ENCODE peak calls at places on chromosomes 13 and 19, in five cellular contexts. V is body of pancreas, S is K562, E is right lobe of liver, F is pancreas. I is an unnamed sample. For H3K4me1, the result is how much of the 10 kb centered on the place peaks cover.

GRCh38 chr19:46474211-46474610 is 2.8 kb upstream of the PNMA8A start:
- DNase-seq in E (no peak), F (no peak), S (no peak), V (no peak), I (no peak)

GRCh38 chr19:13102666-13103584 is at the start of gene LYL1:
- DNase-seq in F (peak), V (no peak), S (peak), E (peak), I (peak)

GRCh38 chr13:94182185-94182761 is 297.2 kb downstream of the DCT start:
- DNase-seq in F (no peak), E (no peak), S (no peak), V (no peak), I (no peak)

GRCh38 chr19:10968527-10969081 is 7.8 kb downstream of the SMARCA4 start:
- DNase-seq in E (no peak), S (no peak), F (no peak), V (no peak), I (peak)

GRCh38 chr19:11425719-11426457 is 6.8 kb upstream of the RGL3 start:
- DNase-seq in V (no peak), E (no peak), F (no peak), S (peak), I (no peak)

GRCh38 chr13:99429670-99430069 is 71.6 kb upstream of the TM9SF2 start:
- DNase-seq in V (no peak), E (no peak), S (no peak), F (no peak), I (no peak)

GRCh38 chr13:112781881-112782361 is 92.1 kb downstream of the ATP11A start:
- DNase-seq in E (no peak), S (no peak), V (no peak), F (no peak), I (no peak)

GRCh38 chr13:106882222-106882621 is 314.3 kb upstream of the ARGLU1 start:
- DNase-seq in E (no peak), S (no peak), F (no peak), V (no peak), I (no peak)

GRCh38 chr13:74770361-74770760 is 636.2 kb upstream of the KLF12 start:
- DNase-seq in F (no peak), V (no peak), S (no peak), E (no peak), I (no peak)

GRCh38 chr13:99821741-99822140 is 149.8 kb downstream of the ZIC5 start:
- DNase-seq in V (no peak), F (no peak), S (no peak), E (no peak), I (no peak)

GRCh38 chr13:110697842-110698241 is 8.1 kb downstream of the CARS2 start:
- DNase-seq in S (no peak), V (no peak), F (peak), E (no peak), I (no peak)

GRCh38 chr13:94325660-94326059 is 153.8 kb downstream of the DCT start:
- DNase-seq in F (no peak), S (no peak), E (no peak), V (no peak), I (no peak)

GRCh38 chr13:25170554-25171107 is 1.5 kb downstream of the AMER2 start:
- DNase-seq in F (no peak), V (no peak), S (no peak), E (no peak), I (no peak)

GRCh38 chr19:52196256-52196967 is 6.6 kb downstream of the PPP2R1A start:
- DNase-seq in S (no peak), E (no peak), V (no peak), F (no peak), I (no peak)

GRCh38 chr13:98039261-98039660 is 85.8 kb downstream of the IPO5 start:
- DNase-seq in S (no peak), F (no peak), E (no peak), V (no peak), I (no peak)

GRCh38 chr13:98508280-98509074 is 68.4 kb downstream of the STK24 start:
- DNase-seq in V (no peak), S (no peak), E (no peak), F (no peak), I (no peak)

GRCh38 chr19:12834418-12834943 is at the start of gene RTBDN:
- DNase-seq in E (no peak), F (no peak), V (no peak), S (no peak), I (no peak)

GRCh38 chr13:22793598-22794134 is 387.1 kb upstream of the SGCG start:
- DNase-seq in V (no peak), S (no peak), E (no peak), F (no peak), I (no peak)

GRCh38 chr19:39320948-39321831 is 527 bp upstream of the LRFN1 start:
- DNase-seq in E (no peak), S (no peak), F (no peak), V (no peak), I (no peak)

GRCh38 chr19:18839465-18840287 is 7.9 kb downstream of the UPF1 start:
- DNase-seq in V (no peak), S (no peak), E (peak), F (no peak), I (no peak)

GRCh38 chr13:47279956-47280355 is 383.1 kb upstream of the HTR2A start:
- DNase-seq in S (no peak), V (no peak), E (no peak), F (no peak), I (no peak)

GRCh38 chr19:41895745-41896580 is 13.0 kb downstream of the ARHGEF1 start:
- DNase-seq in S (no peak), F (no peak), E (peak), V (no peak), I (no peak)

GRCh38 chr13:112134150-112135075 is 67.5 kb downstream of the SOX1 start:
- DNase-seq in S (peak), V (no peak), F (no peak), E (no peak), I (no peak)

GRCh38 chr19:49362048-49362925 is at the start of gene TEAD2:
- DNase-seq in V (peak), E (peak), F (peak), S (peak), I (peak)

GRCh38 chr19:12838182-12838890 is at the start of gene MAST1:
- DNase-seq in F (no peak), S (peak), V (peak), E (no peak), I (peak)

GRCh38 chr19:17214531-17215124 is 529 bp upstream of the USE1 start:
- DNase-seq in F (no peak), V (no peak), S (peak), E (no peak), I (no peak)

GRCh38 chr19:18253716-18254115 is 20.5 kb downstream of the IQCN start:
- DNase-seq in V (no peak), E (no peak), S (no peak), F (no peak), I (peak)

GRCh38 chr13:98470920-98471319 is 106.0 kb downstream of the STK24 start:
- DNase-seq in E (no peak), S (no peak), F (no peak), V (no peak), I (no peak)

GRCh38 chr19:55588738-55589137 is 8.1 kb upstream of the ZNF579 start:
- DNase-seq in V (no peak), S (no peak), E (no peak), F (no peak), I (no peak)

GRCh38 chr13:95921485-95921884 is 131.7 kb downstream of the UGGT2 start:
- DNase-seq in F (no peak), E (no peak), V (no peak), S (no peak), I (no peak)

GRCh38 chr19:13234518-13234917 is 84.3 kb downstream of the IER2 start:
- DNase-seq in E (peak), S (peak), F (peak), V (peak), I (peak)

DNA sequence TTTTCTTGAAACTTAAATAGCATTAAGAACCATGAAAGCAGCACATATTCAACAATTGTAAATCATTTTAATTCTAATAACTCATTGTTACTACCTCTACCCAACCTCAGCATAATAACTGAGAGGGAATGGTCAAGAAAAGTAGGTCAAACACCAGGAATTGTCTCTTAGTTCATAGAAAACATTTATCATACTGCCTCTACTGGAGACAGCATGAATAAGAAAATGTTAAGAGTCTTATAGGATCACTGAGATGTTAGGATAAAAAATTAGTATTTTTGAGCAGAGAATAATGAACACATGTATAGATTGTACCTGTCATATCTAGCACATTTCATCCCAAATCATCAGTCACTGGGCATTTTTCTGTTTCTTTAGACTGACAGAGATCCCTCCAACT is 515.3 kb downstream of the PCDH9 start:
- DNase-seq in S (no peak), E (no peak), F (no peak), V (no peak), I (no peak)
- TF ChIP-seq CTCF in S (no peak), E (peak), F (no peak), V (no peak), I (no peak)

GRCh38 chr19:6235031-6235951 is 44.5 kb downstream of the MLLT1 start:
- DNase-seq in V (no peak), F (peak), E (peak), S (no peak), I (no peak)
- H3K4me1 ChIP-seq in V (half or more), F (under half), E (under half), S (half or more), I (under half)

DNA sequence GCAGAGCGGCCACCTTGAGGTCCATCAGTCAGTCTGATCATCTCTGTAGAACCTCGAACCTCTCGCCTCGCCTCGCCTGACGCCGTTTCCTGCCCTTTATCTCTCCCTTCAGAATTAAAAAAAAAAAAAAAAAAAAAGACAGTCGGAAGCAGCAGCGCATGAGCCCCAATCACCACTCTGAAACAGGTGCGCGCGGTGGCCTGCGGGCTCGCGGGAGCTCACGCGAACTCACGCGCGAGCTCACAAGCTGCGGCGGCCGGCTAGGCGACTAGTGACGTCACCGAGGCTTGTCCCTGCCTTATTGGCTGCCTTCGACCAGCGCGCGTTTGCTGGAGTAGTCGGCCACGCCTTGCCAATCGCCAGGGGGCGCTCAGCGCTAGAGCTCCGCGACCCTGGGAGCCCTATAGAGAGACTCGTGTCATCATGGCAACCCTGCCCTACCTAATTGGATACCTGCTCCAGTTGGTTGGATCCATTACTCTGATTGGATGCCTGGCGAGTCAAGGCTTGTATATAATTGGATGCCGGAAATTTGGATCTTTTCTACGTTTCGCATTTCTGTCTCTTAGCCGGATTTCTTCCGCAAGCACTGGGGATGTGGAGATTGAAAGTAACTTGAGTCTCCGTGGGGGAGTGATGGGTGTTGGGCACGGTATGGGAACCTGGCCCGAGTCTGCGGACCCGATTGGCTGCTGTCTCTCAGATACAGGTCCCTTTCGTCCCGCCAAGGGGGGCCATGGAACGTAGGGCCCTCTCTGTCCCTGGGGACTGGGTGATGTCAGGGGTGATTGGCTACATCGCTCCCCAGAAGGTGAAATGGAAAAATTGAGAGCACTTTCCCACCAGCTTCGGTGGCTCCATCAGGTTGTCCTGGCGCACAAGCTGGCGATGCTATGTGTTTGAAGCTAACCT is 31.6 kb downstream of the SYT3 start:
- DNase-seq in V (peak), E (peak), F (peak), S (peak), I (peak)
- TF ChIP-seq CTCF in V (no peak), E (peak), F (no peak), S (peak), I (no peak)

GRCh38 chr19:47509170-47509847 is 5.6 kb downstream of the NAPA start:
- DNase-seq in V (no peak), S (no peak), E (no peak), F (no peak), I (no peak)

GRCh38 chr19:47510516-47511127 is 4.2 kb downstream of the NAPA start:
- DNase-seq in E (no peak), S (no peak), V (no peak), F (no peak), I (no peak)

GRCh38 chr19:47511128-47511517 is 3.7 kb downstream of the NAPA start:
- DNase-seq in E (peak), F (peak), S (no peak), V (peak), I (no peak)

GRCh38 chr19:47508721-47509120 is 6.1 kb downstream of the NAPA start:
- DNase-seq in V (no peak), E (no peak), F (no peak), S (no peak), I (no peak)

GRCh38 chr19:47509973-47510372 is 4.9 kb downstream of the NAPA start:
- DNase-seq in E (no peak), V (peak), F (peak), S (no peak), I (no peak)
- H3K4me1 ChIP-seq in E (under half), V (half or more), F (half or more), S (half or more), I (under half)

GRCh38 chr19:4374451-4375163 is 25.7 kb downstream of the SH3GL1 start:
- DNase-seq in S (peak), V (peak), F (no peak), E (no peak), I (peak)
- TF ChIP-seq CTCF in S (peak), V (no peak), F (no peak), E (no peak), I (no peak)

DNA sequence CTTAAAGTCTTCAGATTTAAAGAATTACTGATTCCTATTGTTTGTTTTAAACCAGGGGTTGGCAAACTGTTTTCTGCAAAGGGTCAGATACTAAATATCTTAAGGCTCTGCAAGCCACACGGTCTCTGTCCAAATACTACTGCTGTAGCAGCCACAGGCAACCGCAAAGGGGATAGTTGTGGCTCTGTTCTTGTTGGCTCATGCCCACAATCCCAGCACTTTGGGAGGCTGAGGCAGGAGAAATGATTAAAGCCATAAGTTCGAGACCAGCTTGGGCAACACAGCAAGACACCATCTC is 22.4 kb downstream of the RANBP3 start:
- DNase-seq in S (no peak), F (no peak), V (no peak), E (no peak), I (no peak)
- H3K4me1 ChIP-seq in S (under half), F (half or more), V (half or more), E (under half), I (under half)

DNA sequence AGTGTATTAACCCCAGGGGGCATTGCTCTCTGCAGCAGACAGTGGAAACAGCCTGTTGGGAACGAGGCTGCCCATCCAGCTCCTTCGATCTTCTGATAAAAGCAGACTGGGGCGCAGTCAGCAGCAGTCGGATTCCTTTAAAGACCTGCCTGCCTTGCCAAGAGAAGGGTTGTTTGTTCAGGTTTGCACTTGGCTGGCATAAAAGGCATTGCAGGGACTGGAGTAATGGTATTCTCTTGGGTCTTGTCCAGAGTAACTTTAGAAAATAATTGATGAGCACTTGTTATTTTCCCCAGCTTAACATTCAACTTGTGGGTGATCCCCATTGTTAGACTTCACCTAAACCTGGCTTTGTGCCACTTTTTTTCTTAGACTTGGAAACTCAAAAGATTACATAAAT is 67.3 kb upstream of the SLC10A2 start:
- DNase-seq in F (no peak), S (no peak), V (no peak), E (no peak), I (no peak)
- TF ChIP-seq CTCF in F (no peak), S (no peak), V (no peak), E (no peak), I (no peak)

GRCh38 chr13:33353646-33354045 is 68.1 kb upstream of the STARD13 start:
- DNase-seq in F (no peak), S (no peak), V (no peak), E (no peak), I (no peak)
- H3K4me1 ChIP-seq in F (under half), S (under half), V (under half), E (under half), I (under half)

GRCh38 chr19:710767-711166 is 2.0 kb downstream of the PALM start:
- DNase-seq in F (no peak), S (no peak), E (no peak), V (no peak), I (no peak)

GRCh38 chr19:709965-710714 is 1.4 kb downstream of the PALM start:
- DNase-seq in S (no peak), F (no peak), V (no peak), E (no peak), I (no peak)

GRCh38 chr19:711224-711623 is 2.5 kb downstream of the PALM start:
- DNase-seq in E (no peak), S (no peak), F (no peak), V (no peak), I (no peak)

GRCh38 chr19:709196-709964 is 645 bp downstream of the PALM start:
- DNase-seq in F (no peak), E (no peak), S (no peak), V (no peak), I (no peak)

DNA sequence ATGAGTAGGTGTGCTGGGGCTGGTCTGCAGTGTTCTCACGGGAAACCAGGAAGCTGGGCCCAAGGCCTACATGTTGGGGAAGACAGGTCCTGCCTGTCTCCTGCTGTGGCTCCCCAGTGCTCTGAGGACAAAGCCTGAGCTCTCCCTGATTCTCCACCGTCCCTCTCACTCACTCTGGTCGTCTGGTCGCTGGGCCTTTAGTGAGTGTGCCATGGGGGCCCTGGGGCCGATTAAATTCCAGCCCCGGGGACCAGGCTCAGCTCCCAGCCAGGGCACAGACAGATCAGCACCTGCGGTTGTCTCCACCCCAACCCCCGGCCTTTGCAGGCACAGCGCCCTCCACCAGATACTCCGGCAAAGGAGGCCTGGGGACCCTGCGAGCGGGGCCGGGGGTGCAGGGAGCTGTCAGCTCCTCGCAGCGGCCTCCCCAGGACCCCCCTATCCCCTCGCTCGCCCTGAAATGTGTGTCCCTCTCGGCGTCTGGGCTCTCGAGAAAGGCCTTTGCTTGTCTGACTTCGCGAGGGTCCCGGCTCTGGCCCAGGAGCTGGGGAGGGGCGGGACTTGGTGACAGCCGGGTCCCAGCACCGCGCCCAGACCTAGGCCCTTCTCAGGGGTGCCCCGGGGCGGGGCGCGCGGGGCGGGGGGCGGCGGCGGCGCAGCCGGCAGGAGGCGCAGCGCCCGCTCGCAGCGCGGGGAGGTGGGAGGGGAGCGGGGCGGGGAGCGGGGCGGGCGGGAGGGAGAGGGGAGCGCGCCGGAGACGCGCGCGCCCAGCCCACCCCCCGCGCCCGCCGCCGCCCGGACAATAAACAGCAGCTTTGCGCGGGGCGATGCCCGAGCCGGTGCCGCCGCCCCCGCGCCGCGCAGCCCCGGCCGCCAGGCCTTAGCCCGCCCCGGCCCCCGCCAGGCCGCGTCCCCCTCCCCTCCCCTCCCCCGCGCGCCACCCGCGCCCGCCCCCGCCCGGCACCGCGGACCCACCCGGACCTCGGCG is at the start of gene PALM:
- DNase-seq in S (peak), E (no peak), F (no peak), V (no peak), I (no peak)
- TF ChIP-seq CTCF in S (no peak), E (no peak), F (no peak), V (no peak), I (no peak)